ENCODE peak calls at places on chromosomes 11 and 22, in four cellular contexts. Q is stimulated activated CD8-positive, alpha-beta memory T cell treated with anti-CD3 and anti-CD28 coated beads, Interleukin-7, amount 100 ng/mL, for 1 hour; R is stimulated activated CD4-positive, alpha-beta T cell treated with anti-CD3 and anti-CD28 coated beads, Interleukin-1b, Interleukin-23, amount 100 ng/mL, for 24 hours; Y is astrocyte of the spinal cord. U is an unnamed sample.
A peak's percentile ranks its signal among the peaks of the same experiment; 100 is the strongest.

GRCh38 chr11:12684821-12685220 is 10.6 kb downstream of the TEAD1 start:
- DNase-seq in Q (no peak), R (no peak), Y (no peak), U (no peak)

GRCh38 chr11:94838027-94838610 is 70.0 kb downstream of the AMOTL1 start:
- DNase-seq in Q (no peak), R (no peak), Y (no peak), U (no peak)

GRCh38 chr22:27163162-27164137 is 506.1 kb downstream of the MIAT start:
- DNase-seq in Q (no peak), R (no peak), Y (no peak), U (no peak)

GRCh38 chr11:66914505-66914904 is 43.7 kb downstream of the PC start:
- DNase-seq in Q (no peak), R (no peak), Y (no peak), U (no peak)

GRCh38 chr11:83493918-83494317 is 207.8 kb upstream of the CCDC90B start:
- DNase-seq in Q (no peak), R (no peak), Y (no peak), U (no peak)

GRCh38 chr11:65868076-65868667 is 4.4 kb downstream of the EFEMP2 start:
- DNase-seq in Q (no peak), R (no peak), Y (no peak), U (no peak)

GRCh38 chr11:94068764-94069163 is 47.6 kb downstream of the HEPHL1 start:
- DNase-seq in Q (no peak), R (no peak), Y (no peak), U (no peak)

GRCh38 chr11:118434553-118435232 is 1.6 kb upstream of the KMT2A start:
- DNase-seq in Q (no peak), R (peak; percentile 32), Y (peak; percentile 36), U (no peak)

GRCh38 chr22:29209624-29209929 is 3.9 kb downstream of the EMID1 start:
- DNase-seq in Q (no peak), R (no peak), Y (no peak), U (no peak)

GRCh38 chr11:2788751-2789140 is 89.0 kb upstream of the KCNQ1OT1 start:
- DNase-seq in Q (no peak), R (no peak), Y (no peak), U (no peak)

GRCh38 chr22:42895087-42895486 is 38.0 kb upstream of the ARFGAP3 start:
- DNase-seq in Q (no peak), R (no peak), Y (no peak), U (no peak)

GRCh38 chr11:69499946-69500284 is 18.5 kb downstream of the LINC01488 start:
- DNase-seq in Q (no peak), R (no peak), Y (no peak), U (no peak)

GRCh38 chr11:60348116-60348515 is 21.1 kb downstream of the MS4A6E start:
- DNase-seq in Q (no peak), R (no peak), Y (no peak), U (no peak)

GRCh38 chr11:93034031-93034430 is 64.6 kb downstream of the MTNR1B start:
- DNase-seq in Q (no peak), R (no peak), Y (peak; percentile 85), U (no peak)

GRCh38 chr11:316031-316701 is 2.3 kb downstream of the IFITM1 start:
- DNase-seq in Q (no peak), R (no peak), Y (no peak), U (no peak)

GRCh38 chr22:49999063-49999900 is 13.3 kb downstream of the IL17REL start:
- DNase-seq in Q (no peak), R (no peak), Y (no peak), U (no peak)

GRCh38 chr11:101738494-101738893 is 154.7 kb upstream of the TRPC6 start:
- DNase-seq in Q (no peak), R (no peak), Y (no peak), U (no peak)

GRCh38 chr11:12377824-12378593 is 638 bp downstream of the PARVA start:
- DNase-seq in Q (no peak), R (no peak), Y (peak; percentile 79), U (peak; percentile 72)

GRCh38 chr11:44985721-44986120 is 35.0 kb upstream of the TP53I11 start:
- DNase-seq in Q (no peak), R (no peak), Y (no peak), U (no peak)

GRCh38 chr22:38187413-38188212 is 6.0 kb upstream of the PLA2G6 start:
- DNase-seq in Q (no peak), R (no peak), Y (no peak), U (no peak)

GRCh38 chr22:29308791-29309262 is 2.4 kb downstream of the GAS2L1 start:
- DNase-seq in Q (no peak), R (no peak), Y (peak; percentile 83), U (peak; percentile 60)

GRCh38 chr22:36470162-36470993 is 11.1 kb downstream of the TXN2 start:
- DNase-seq in Q (peak; percentile 68), R (peak; percentile 55), Y (peak; percentile 90), U (peak; percentile 69)

GRCh38 chr11:123406441-123407123 is 23.5 kb upstream of the GRAMD1B start:
- DNase-seq in Q (no peak), R (no peak), Y (no peak), U (no peak)

GRCh38 chr22:44677299-44678244 is 24.4 kb upstream of the PRR5 start:
- DNase-seq in Q (no peak), R (no peak), Y (no peak), U (no peak)

GRCh38 chr11:4539603-4540219 is 5.3 kb upstream of the OR52M1 start:
- DNase-seq in Q (no peak), R (peak; percentile 36), Y (peak; percentile 13), U (peak; percentile 10)

GRCh38 chr11:78822931-78823423 is 248.3 kb upstream of the NARS2 start:
- DNase-seq in Q (no peak), R (no peak), Y (no peak), U (no peak)

GRCh38 chr11:11965656-11966353 is 42.6 kb downstream of the DKK3 start:
- DNase-seq in Q (no peak), R (no peak), Y (no peak), U (no peak)

GRCh38 chr11:68333176-68333575 is 20.8 kb downstream of the LRP5 start:
- DNase-seq in Q (no peak), R (no peak), Y (no peak), U (no peak)

GRCh38 chr11:101466352-101466751 is 117.5 kb downstream of the TRPC6 start:
- DNase-seq in Q (no peak), R (no peak), Y (no peak), U (no peak)

GRCh38 chr11:42890773-42891172 is 421.0 kb upstream of the API5 start:
- DNase-seq in Q (no peak), R (no peak), Y (no peak), U (no peak)

GRCh38 chr11:111236355-111236754 is 9.2 kb upstream of the POU2AF2 start:
- DNase-seq in Q (no peak), R (no peak), Y (no peak), U (no peak)

GRCh38 chr11:4368286-4368685 is at the start of gene OR52B4:
- DNase-seq in Q (no peak), R (no peak), Y (no peak), U (no peak)

GRCh38 chr11:90243534-90243933 is 20.7 kb upstream of the CHORDC1 start:
- DNase-seq in Q (no peak), R (no peak), Y (no peak), U (no peak)

GRCh38 chr11:61345954-61346814 is 13.2 kb downstream of the TKFC start:
- DNase-seq in Q (no peak), R (no peak), Y (no peak), U (no peak)

GRCh38 chr11:57868491-57868890 is 106.9 kb downstream of the CTNND1 start:
- DNase-seq in Q (no peak), R (no peak), Y (no peak), U (no peak)

GRCh38 chr11:122232985-122233384 is 117.0 kb upstream of the BLID start:
- DNase-seq in Q (no peak), R (no peak), Y (no peak), U (peak; percentile 7)

GRCh38 chr22:20988573-20989322 is 6.7 kb downstream of the LZTR1 start:
- DNase-seq in Q (no peak), R (no peak), Y (no peak), U (no peak)